ENCODE peak calls at places on chromosomes 11 and 22, in four cellular contexts. One of them, this sample, is unnamed.

GRCh38 chr11:84720706-84721402 is 906.3 kb downstream of the DLG2 start:
- DNase-seq in mammary epithelial cell: no peak
- DNase-seq in GM23248: peak
- DNase-seq in neural progenitor cell: peak
- DNase-seq in this sample: no peak

GRCh38 chr11:71120346-71120963 is 131.9 kb downstream of the SHANK2 start:
- DNase-seq in mammary epithelial cell: peak
- DNase-seq in GM23248: no peak
- DNase-seq in neural progenitor cell: peak
- DNase-seq in this sample: no peak

GRCh38 chr22:44379817-44380560 is 67.2 kb upstream of the SHISAL1 start:
- DNase-seq in mammary epithelial cell: no peak
- DNase-seq in GM23248: no peak
- DNase-seq in neural progenitor cell: no peak
- DNase-seq in this sample: no peak

GRCh38 chr11:84218318-84218717 is 932.2 kb upstream of the CCDC90B start:
- DNase-seq in mammary epithelial cell: no peak
- DNase-seq in GM23248: peak
- DNase-seq in neural progenitor cell: no peak
- DNase-seq in this sample: no peak

GRCh38 chr11:122226810-122227379 is 110.9 kb upstream of the BLID start:
- DNase-seq in mammary epithelial cell: no peak
- DNase-seq in GM23248: peak
- DNase-seq in neural progenitor cell: no peak
- DNase-seq in this sample: peak

GRCh38 chr11:93845181-93846092 is 5.0 kb downstream of the VSTM5 start:
- DNase-seq in mammary epithelial cell: peak
- DNase-seq in GM23248: peak
- DNase-seq in neural progenitor cell: no peak
- DNase-seq in this sample: peak

GRCh38 chr11:33505140-33505539 is 195.5 kb downstream of the C11orf91 start:
- DNase-seq in mammary epithelial cell: no peak
- DNase-seq in GM23248: no peak
- DNase-seq in neural progenitor cell: no peak
- DNase-seq in this sample: no peak

GRCh38 chr22:34841321-34841901 is 224.5 kb upstream of the ISX start:
- DNase-seq in mammary epithelial cell: no peak
- DNase-seq in GM23248: no peak
- DNase-seq in neural progenitor cell: peak
- DNase-seq in this sample: peak

GRCh38 chr11:120883404-120884135 is 140.3 kb upstream of the TBCEL start:
- DNase-seq in mammary epithelial cell: peak
- DNase-seq in GM23248: peak
- DNase-seq in neural progenitor cell: peak
- DNase-seq in this sample: peak

GRCh38 chr11:6320411-6321207 is at the start of gene CAVIN3:
- DNase-seq in mammary epithelial cell: peak
- DNase-seq in GM23248: peak
- DNase-seq in neural progenitor cell: peak
- DNase-seq in this sample: peak

GRCh38 chr11:47667555-47667954 is 25.2 kb upstream of the MTCH2 start:
- DNase-seq in mammary epithelial cell: no peak
- DNase-seq in GM23248: no peak
- DNase-seq in neural progenitor cell: no peak
- DNase-seq in this sample: no peak

GRCh38 chr11:12842933-12843636 is 166.0 kb upstream of the RASSF10 start:
- DNase-seq in mammary epithelial cell: peak
- DNase-seq in GM23248: peak
- DNase-seq in neural progenitor cell: peak
- DNase-seq in this sample: peak

GRCh38 chr11:122038543-122038942 is 77.5 kb downstream of the BLID start:
- DNase-seq in mammary epithelial cell: peak
- DNase-seq in GM23248: peak
- DNase-seq in neural progenitor cell: peak
- DNase-seq in this sample: peak

GRCh38 chr11:93606314-93606713 is 55.2 kb upstream of the CEP295 start:
- DNase-seq in mammary epithelial cell: no peak
- DNase-seq in GM23248: no peak
- DNase-seq in neural progenitor cell: no peak
- DNase-seq in this sample: no peak

GRCh38 chr11:133681901-133682300 is 149.6 kb upstream of the OPCML start:
- DNase-seq in mammary epithelial cell: no peak
- DNase-seq in GM23248: no peak
- DNase-seq in neural progenitor cell: peak
- DNase-seq in this sample: no peak

GRCh38 chr22:35301370-35301874 is 1.7 kb downstream of the TOM1 start:
- DNase-seq in mammary epithelial cell: peak
- DNase-seq in GM23248: peak
- DNase-seq in neural progenitor cell: no peak
- DNase-seq in this sample: peak

GRCh38 chr11:58059011-58059358 is 28.2 kb downstream of the OR6Q1 start:
- DNase-seq in mammary epithelial cell: peak
- DNase-seq in GM23248: peak
- DNase-seq in neural progenitor cell: peak
- DNase-seq in this sample: peak

GRCh38 chr11:116563028-116563712 is 209.6 kb downstream of the BUD13 start:
- DNase-seq in mammary epithelial cell: no peak
- DNase-seq in GM23248: peak
- DNase-seq in neural progenitor cell: no peak
- DNase-seq in this sample: peak

GRCh38 chr11:128473631-128474030 is 113.7 kb downstream of the ETS1 start:
- DNase-seq in mammary epithelial cell: no peak
- DNase-seq in GM23248: peak
- DNase-seq in neural progenitor cell: no peak
- DNase-seq in this sample: no peak

GRCh38 chr22:26318975-26319374 is 110.1 kb upstream of the ASPHD2 start:
- DNase-seq in mammary epithelial cell: peak
- DNase-seq in GM23248: peak
- DNase-seq in neural progenitor cell: no peak
- DNase-seq in this sample: peak

GRCh38 chr11:63918576-63919171 is 1.7 kb upstream of the RCOR2 start:
- DNase-seq in mammary epithelial cell: no peak
- DNase-seq in GM23248: peak
- DNase-seq in neural progenitor cell: peak
- DNase-seq in this sample: no peak

GRCh38 chr11:76790251-76790650 is 7.1 kb downstream of the TSKU start:
- DNase-seq in mammary epithelial cell: no peak
- DNase-seq in GM23248: no peak
- DNase-seq in neural progenitor cell: no peak
- DNase-seq in this sample: no peak

DNA sequence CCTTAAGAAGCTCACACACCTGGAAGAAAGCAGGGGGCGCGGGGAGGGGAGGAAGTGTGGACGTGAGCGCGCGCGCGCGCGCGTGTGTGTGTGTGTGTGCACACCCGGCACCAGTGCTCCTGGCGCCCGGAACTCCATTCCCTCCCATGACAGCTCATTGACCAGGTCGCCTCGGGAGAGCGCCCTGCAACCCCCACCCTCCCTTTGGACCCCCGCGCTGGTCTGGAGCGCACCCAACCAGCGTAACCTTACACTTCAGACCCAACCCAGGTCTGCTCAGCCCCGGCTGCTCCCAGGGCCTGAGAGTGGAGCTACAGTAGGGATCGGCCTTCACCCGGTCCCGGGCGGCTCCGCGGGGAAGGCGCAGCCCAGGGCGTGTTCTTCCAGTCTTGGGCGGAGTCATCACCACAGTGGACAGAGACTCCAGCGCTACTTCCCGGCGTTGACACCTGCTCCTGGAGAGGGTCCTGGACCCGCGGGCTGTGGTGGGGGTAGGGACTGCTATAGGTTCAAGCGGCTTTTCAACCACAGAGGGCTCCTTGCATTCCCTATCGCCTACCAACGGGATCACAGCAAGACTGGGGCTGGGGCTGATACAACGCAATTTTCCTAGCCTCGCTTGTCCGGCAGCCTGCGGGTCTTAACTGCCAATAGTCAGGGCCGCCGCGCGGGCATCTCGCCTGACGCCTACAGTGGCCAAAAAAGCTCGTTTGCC is 1.4 kb downstream of the GALNT18 start:
- DNase-seq in mammary epithelial cell: peak
- DNase-seq in GM23248: peak
- DNase-seq in neural progenitor cell: peak
- DNase-seq in this sample: no peak
- TF ChIP-seq EZH2 in mammary epithelial cell: no peak
- TF ChIP-seq EZH2 in GM23248: no peak
- TF ChIP-seq EZH2 in neural progenitor cell: no peak
- TF ChIP-seq EZH2 in this sample: peak

GRCh38 chr11:3995949-3996554 is 98.5 kb upstream of the RRM1 start:
- DNase-seq in mammary epithelial cell: no peak
- DNase-seq in GM23248: peak
- DNase-seq in neural progenitor cell: no peak
- DNase-seq in this sample: peak
- H2AFZ ChIP-seq in mammary epithelial cell: no peak
- H2AFZ ChIP-seq in GM23248: no peak
- H2AFZ ChIP-seq in neural progenitor cell: no peak
- H2AFZ ChIP-seq in this sample: no peak

DNA sequence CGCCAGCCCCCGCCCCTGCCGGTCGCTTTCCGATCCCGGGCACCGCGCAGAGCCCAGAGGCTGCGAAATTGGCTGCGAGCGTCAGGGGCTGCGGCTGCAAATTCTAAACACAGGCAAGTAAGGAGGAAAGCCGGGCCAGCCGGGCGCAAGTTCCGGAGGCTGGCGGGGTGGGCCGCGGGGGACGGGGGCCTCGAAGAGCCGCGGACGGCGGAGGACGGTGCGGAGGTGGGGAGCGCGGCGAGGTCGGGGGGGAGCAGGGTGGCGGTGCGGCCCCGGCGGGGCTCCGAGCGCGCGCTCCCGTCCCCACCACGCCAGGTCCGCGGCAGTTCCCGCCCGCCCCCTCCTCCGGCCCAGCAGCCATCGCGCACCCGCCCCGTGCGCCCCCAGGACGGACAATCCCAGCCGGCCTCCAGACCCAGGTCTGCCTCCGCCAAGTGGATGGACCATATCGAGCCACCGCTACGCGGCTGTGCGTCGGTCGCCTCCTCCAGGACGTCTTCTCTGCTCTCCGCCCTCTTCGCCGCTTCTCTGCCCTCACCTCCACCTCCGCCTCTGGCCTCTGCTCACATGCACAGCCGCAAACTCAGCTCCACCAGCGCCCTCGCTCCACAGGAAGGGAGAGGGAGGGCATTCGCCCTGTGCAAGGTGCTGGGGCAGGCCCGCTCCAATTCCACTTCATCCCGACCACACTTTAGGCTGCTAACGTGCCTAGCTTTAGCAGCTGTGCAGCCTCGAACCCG is 7.2 kb downstream of the ELFN2 start:
- DNase-seq in mammary epithelial cell: peak
- DNase-seq in GM23248: peak
- DNase-seq in neural progenitor cell: peak
- DNase-seq in this sample: peak
- TF ChIP-seq EZH2 in mammary epithelial cell: no peak
- TF ChIP-seq EZH2 in GM23248: no peak
- TF ChIP-seq EZH2 in neural progenitor cell: peak
- TF ChIP-seq EZH2 in this sample: peak

GRCh38 chr11:66851698-66852465 is 5.0 kb upstream of the LRFN4 start:
- DNase-seq in mammary epithelial cell: no peak
- DNase-seq in GM23248: peak
- DNase-seq in neural progenitor cell: peak
- DNase-seq in this sample: no peak
- H2AFZ ChIP-seq in mammary epithelial cell: no peak
- H2AFZ ChIP-seq in GM23248: no peak
- H2AFZ ChIP-seq in neural progenitor cell: no peak
- H2AFZ ChIP-seq in this sample: no peak

DNA sequence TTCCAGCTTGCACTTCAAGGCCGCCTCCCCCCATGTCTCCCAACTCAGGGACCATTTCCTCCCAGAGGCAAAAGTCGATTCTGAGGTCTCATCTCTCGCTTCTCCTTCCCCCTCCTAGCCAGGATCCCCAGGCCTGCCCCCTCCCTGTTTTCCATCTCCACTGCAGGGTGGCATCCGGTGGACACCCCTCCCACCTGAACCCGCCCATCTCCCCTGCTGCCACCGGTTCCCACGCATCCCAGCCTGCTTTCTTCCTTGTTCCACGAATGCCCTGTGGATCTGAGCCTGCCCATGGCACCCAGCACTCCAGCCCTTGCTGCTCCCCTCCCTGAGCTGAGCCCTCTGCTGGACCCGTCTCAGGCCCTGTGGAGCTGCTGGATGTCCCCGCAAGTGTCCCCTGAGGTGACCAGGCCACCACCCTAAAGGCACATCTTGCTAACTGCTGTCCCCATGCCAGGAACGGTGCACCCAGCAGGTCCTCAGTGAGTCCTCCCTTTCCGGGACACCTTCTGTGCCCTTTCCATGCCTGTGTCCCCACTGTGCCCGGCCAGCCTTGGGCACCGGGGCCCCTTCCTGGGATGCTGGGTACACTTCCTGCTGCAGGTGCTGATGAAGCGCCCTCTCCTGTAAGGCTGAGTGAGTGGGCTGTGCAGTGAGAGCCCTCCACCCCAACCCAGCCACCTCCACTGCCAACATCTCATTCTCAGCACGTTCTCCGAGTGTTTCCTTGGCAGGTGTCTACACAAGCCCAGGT is 941 bp downstream of the IL17REL start:
- DNase-seq in mammary epithelial cell: no peak
- DNase-seq in GM23248: no peak
- DNase-seq in neural progenitor cell: no peak
- DNase-seq in this sample: no peak
- TF ChIP-seq EZH2 in mammary epithelial cell: no peak
- TF ChIP-seq EZH2 in GM23248: peak
- TF ChIP-seq EZH2 in neural progenitor cell: no peak
- TF ChIP-seq EZH2 in this sample: peak

GRCh38 chr22:27775087-27775697 is 26.4 kb downstream of the MN1 start:
- DNase-seq in mammary epithelial cell: no peak
- DNase-seq in GM23248: peak
- DNase-seq in neural progenitor cell: no peak
- DNase-seq in this sample: peak
- H2AFZ ChIP-seq in mammary epithelial cell: no peak
- H2AFZ ChIP-seq in GM23248: no peak
- H2AFZ ChIP-seq in neural progenitor cell: no peak
- H2AFZ ChIP-seq in this sample: no peak

GRCh38 chr22:19522190-19522880 is 1.9 kb downstream of the CLDN5 start:
- DNase-seq in mammary epithelial cell: no peak
- DNase-seq in GM23248: no peak
- DNase-seq in neural progenitor cell: no peak
- DNase-seq in this sample: no peak

GRCh38 chr22:19523240-19524169 is 705 bp downstream of the CLDN5 start:
- DNase-seq in mammary epithelial cell: peak
- DNase-seq in GM23248: peak
- DNase-seq in neural progenitor cell: peak
- DNase-seq in this sample: peak

GRCh38 chr22:19520566-19521305 is 3.5 kb downstream of the CLDN5 start:
- DNase-seq in mammary epithelial cell: no peak
- DNase-seq in GM23248: no peak
- DNase-seq in neural progenitor cell: no peak
- DNase-seq in this sample: no peak

GRCh38 chr22:19524170-19525115 is at the start of gene CLDN5:
- DNase-seq in mammary epithelial cell: no peak
- DNase-seq in GM23248: peak
- DNase-seq in neural progenitor cell: peak
- DNase-seq in this sample: no peak

DNA sequence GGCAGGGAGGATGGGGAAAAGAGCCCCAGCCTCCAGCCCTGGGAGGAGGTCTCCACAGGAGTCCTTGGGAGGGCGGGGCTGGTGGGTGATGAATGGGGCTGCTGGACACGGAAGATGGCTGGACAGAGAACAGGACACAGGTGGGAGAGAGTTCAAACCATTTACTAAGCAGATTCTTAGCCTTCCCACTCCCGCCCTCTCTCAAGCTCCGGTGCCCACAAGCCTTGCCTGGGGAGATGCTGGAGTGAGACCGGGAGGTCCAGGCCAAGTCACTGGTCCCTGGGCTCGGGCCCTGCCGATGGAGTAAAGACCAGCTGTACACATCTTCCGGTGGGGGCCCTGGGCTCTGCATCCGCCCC is 1.4 kb downstream of the CLDN5 start:
- DNase-seq in mammary epithelial cell: no peak
- DNase-seq in GM23248: no peak
- DNase-seq in neural progenitor cell: no peak
- DNase-seq in this sample: no peak
- TF ChIP-seq EZH2 in mammary epithelial cell: no peak
- TF ChIP-seq EZH2 in GM23248: no peak
- TF ChIP-seq EZH2 in neural progenitor cell: no peak
- TF ChIP-seq EZH2 in this sample: no peak